ENCODE peak calls at places on chromosomes 16 and 17, in eight cellular contexts. Z is hepatic stellate cell; R is ELF-1; L is T47D; O is tibial artery; P is stimulated activated CD8-positive, alpha-beta memory T cell treated with anti-CD3 and anti-CD28 coated beads, Interleukin-15, amount 100 ng/mL, for 1 hour; E is HCEC 1CT; C is NCI-H2029. Q is an unnamed sample.

GRCh38 chr16:88633684-88634140 is 4.7 kb upstream of the IL17C start:
- DNase-seq in P (no peak), L (no peak), Z (no peak), O (peak), E (no peak), C (no peak), R (peak), Q (peak)

GRCh38 chr17:73262676-73263642 is 1.3 kb upstream of the CPSF4L start:
- DNase-seq in C (no peak), Z (no peak), P (no peak), O (no peak), L (no peak), R (peak), E (no peak), Q (no peak)

GRCh38 chr17:8476741-8477140 is 41.1 kb downstream of the NDEL1 start:
- DNase-seq in L (no peak), O (no peak), R (no peak), C (no peak), P (no peak), E (no peak), Z (no peak), Q (no peak)

GRCh38 chr17:38910325-38910724 is 15.1 kb upstream of the LASP1NB start:
- DNase-seq in C (no peak), Z (no peak), L (no peak), E (no peak), O (no peak), P (no peak), R (no peak), Q (no peak)

GRCh38 chr16:3171181-3171854 is 16.7 kb upstream of the OR1F1 start:
- DNase-seq in C (no peak), E (no peak), Z (no peak), L (no peak), R (no peak), O (no peak), P (no peak), Q (no peak)

GRCh38 chr17:55661359-55661758 is 61.3 kb downstream of the TMEM100 start:
- DNase-seq in L (no peak), R (no peak), E (no peak), P (no peak), O (no peak), C (no peak), Z (no peak), Q (no peak)

GRCh38 chr16:56094231-56094630 is 97.1 kb upstream of the GNAO1 start:
- DNase-seq in P (no peak), Z (no peak), C (no peak), L (no peak), R (peak), E (no peak), O (no peak), Q (no peak)

GRCh38 chr17:73103661-73104335 is 11.3 kb upstream of the SLC39A11 start:
- DNase-seq in O (no peak), C (no peak), L (no peak), E (no peak), P (no peak), Z (no peak), R (no peak), Q (no peak)

GRCh38 chr16:82037666-82038065 is 2.6 kb downstream of the HSD17B2 start:
- DNase-seq in C (no peak), R (no peak), Z (no peak), O (no peak), L (no peak), E (peak), P (no peak), Q (no peak)

GRCh38 chr17:68437979-68438877 is 19.1 kb downstream of the WIPI1 start:
- DNase-seq in Z (peak), L (no peak), C (no peak), R (no peak), E (no peak), O (no peak), P (no peak), Q (no peak)

GRCh38 chr16:74667215-74667765 is 613 bp upstream of the RFWD3 start:
- DNase-seq in Z (peak), E (peak), P (no peak), C (no peak), O (peak), L (no peak), R (peak), Q (no peak)

GRCh38 chr17:80791758-80792284 is 199.8 kb upstream of the CHMP6 start:
- DNase-seq in O (peak), Z (peak), E (peak), C (no peak), P (no peak), L (no peak), R (no peak), Q (peak)

GRCh38 chr17:21214777-21215541 is 998 bp upstream of the TMEM11 start:
- DNase-seq in E (no peak), R (peak), L (peak), P (no peak), Z (peak), C (no peak), O (peak), Q (no peak)

GRCh38 chr16:86041205-86041604 is 142.2 kb downstream of the IRF8 start:
- DNase-seq in L (no peak), R (no peak), C (no peak), P (no peak), E (no peak), O (no peak), Z (no peak), Q (no peak)

GRCh38 chr16:85153656-85154091 is 41.4 kb upstream of the CIBAR2 start:
- DNase-seq in R (no peak), O (peak), E (no peak), C (no peak), P (no peak), L (no peak), Z (no peak), Q (no peak)

GRCh38 chr16:6682142-6682811 is 650.4 kb upstream of the RBFOX1 start:
- DNase-seq in O (peak), P (no peak), C (peak), E (no peak), L (peak), R (peak), Z (no peak), Q (no peak)

GRCh38 chr17:49290690-49291326 is 60.2 kb upstream of the PHOSPHO1 start:
- DNase-seq in E (peak), O (no peak), C (no peak), R (no peak), L (peak), P (no peak), Z (peak), Q (no peak)

GRCh38 chr17:47135235-47135634 is 53.9 kb downstream of the CDC27 start:
- DNase-seq in P (no peak), R (no peak), C (no peak), E (no peak), L (no peak), O (no peak), Z (no peak), Q (no peak)